ENCODE peak calls at places on chromosomes 4 and X, in four cellular contexts. One of them, this sample, is unnamed.

GRCh38 chr4:111510535-111510934 is 634.7 kb upstream of the FAM241A start:
- DNase-seq in pancreas: no peak
- DNase-seq in heart left ventricle: no peak
- DNase-seq in choroid plexus epithelial cell: no peak
- DNase-seq in this sample: no peak

GRCh38 chr4:16026155-16026761 is 57.6 kb downstream of the PROM1 start:
- DNase-seq in choroid plexus epithelial cell: peak
- DNase-seq in heart left ventricle: no peak
- DNase-seq in pancreas: no peak
- DNase-seq in this sample: no peak

GRCh38 chrX:20019672-20020365 is 29.0 kb upstream of the BCLAF3 start:
- DNase-seq in heart left ventricle: peak
- DNase-seq in choroid plexus epithelial cell: no peak
- DNase-seq in pancreas: no peak
- DNase-seq in this sample: no peak

GRCh38 chr4:95506264-95506663 is 42.5 kb downstream of the UNC5C start:
- DNase-seq in choroid plexus epithelial cell: peak
- DNase-seq in pancreas: no peak
- DNase-seq in heart left ventricle: no peak
- DNase-seq in this sample: no peak

GRCh38 chrX:39473812-39474211 is 623.9 kb downstream of the BCOR start:
- DNase-seq in choroid plexus epithelial cell: no peak
- DNase-seq in pancreas: no peak
- DNase-seq in heart left ventricle: peak
- DNase-seq in this sample: no peak

GRCh38 chr4:124862261-124862660 is 149.7 kb upstream of the ANKRD50 start:
- DNase-seq in pancreas: no peak
- DNase-seq in choroid plexus epithelial cell: no peak
- DNase-seq in heart left ventricle: no peak
- DNase-seq in this sample: no peak

GRCh38 chr4:85717366-85717765 is 242.4 kb downstream of the ARHGAP24 start:
- DNase-seq in choroid plexus epithelial cell: no peak
- DNase-seq in pancreas: no peak
- DNase-seq in heart left ventricle: no peak
- DNase-seq in this sample: no peak

GRCh38 chr4:145346081-145346480 is 135.6 kb upstream of the SMAD1 start:
- DNase-seq in heart left ventricle: no peak
- DNase-seq in choroid plexus epithelial cell: no peak
- DNase-seq in pancreas: no peak
- DNase-seq in this sample: no peak

GRCh38 chr4:78560296-78560963 is 8.9 kb downstream of the ANXA3 start:
- DNase-seq in choroid plexus epithelial cell: peak
- DNase-seq in pancreas: no peak
- DNase-seq in heart left ventricle: no peak
- DNase-seq in this sample: no peak

GRCh38 chr4:71204056-71204455 is 134.8 kb upstream of the SLC4A4 start:
- DNase-seq in heart left ventricle: no peak
- DNase-seq in choroid plexus epithelial cell: no peak
- DNase-seq in pancreas: no peak
- DNase-seq in this sample: no peak

GRCh38 chrX:112148397-112148796 is 65.8 kb upstream of the TRPC5 start:
- DNase-seq in choroid plexus epithelial cell: no peak
- DNase-seq in pancreas: no peak
- DNase-seq in heart left ventricle: no peak
- DNase-seq in this sample: no peak

GRCh38 chrX:106999002-106999975 is 723 bp downstream of the MORC4 start:
- DNase-seq in choroid plexus epithelial cell: peak
- DNase-seq in pancreas: peak
- DNase-seq in heart left ventricle: peak
- DNase-seq in this sample: peak

GRCh38 chrX:12308420-12308819 is 170.1 kb downstream of the FRMPD4 start:
- DNase-seq in heart left ventricle: no peak
- DNase-seq in choroid plexus epithelial cell: no peak
- DNase-seq in pancreas: no peak
- DNase-seq in this sample: no peak

GRCh38 chr4:89486042-89486441 is 178.4 kb upstream of the GPRIN3 start:
- DNase-seq in choroid plexus epithelial cell: peak
- DNase-seq in heart left ventricle: no peak
- DNase-seq in pancreas: no peak
- DNase-seq in this sample: no peak

GRCh38 chrX:40176256-40176978 is 78.7 kb upstream of the BCOR start:
- DNase-seq in choroid plexus epithelial cell: peak
- DNase-seq in pancreas: peak
- DNase-seq in heart left ventricle: peak
- DNase-seq in this sample: peak

GRCh38 chr4:56768772-56769171 is 52.7 kb downstream of the SPINK2 start:
- DNase-seq in heart left ventricle: no peak
- DNase-seq in pancreas: no peak
- DNase-seq in choroid plexus epithelial cell: no peak
- DNase-seq in this sample: no peak

GRCh38 chr4:167930171-167930570 is 162.2 kb upstream of the ANXA10 start:
- DNase-seq in heart left ventricle: no peak
- DNase-seq in choroid plexus epithelial cell: no peak
- DNase-seq in pancreas: no peak
- DNase-seq in this sample: no peak

GRCh38 chr4:90181644-90182043 is 54.5 kb downstream of the CCSER1 start:
- DNase-seq in choroid plexus epithelial cell: no peak
- DNase-seq in pancreas: no peak
- DNase-seq in heart left ventricle: no peak
- DNase-seq in this sample: no peak

GRCh38 chrX:118524344-118524743 is 28.7 kb downstream of the DOCK11 start:
- DNase-seq in choroid plexus epithelial cell: no peak
- DNase-seq in heart left ventricle: no peak
- DNase-seq in pancreas: no peak
- DNase-seq in this sample: no peak

GRCh38 chr4:147407261-147408045 is 73.4 kb upstream of the EDNRA start:
- DNase-seq in choroid plexus epithelial cell: peak
- DNase-seq in pancreas: no peak
- DNase-seq in heart left ventricle: peak
- DNase-seq in this sample: no peak

GRCh38 chr4:52876063-52876462 is 13.9 kb downstream of the RASL11B start:
- DNase-seq in choroid plexus epithelial cell: no peak
- DNase-seq in pancreas: no peak
- DNase-seq in heart left ventricle: no peak
- DNase-seq in this sample: no peak

GRCh38 chr4:147754037-147754445 is 22.2 kb downstream of the ARHGAP10 start:
- DNase-seq in heart left ventricle: no peak
- DNase-seq in choroid plexus epithelial cell: peak
- DNase-seq in pancreas: no peak
- DNase-seq in this sample: no peak

GRCh38 chr4:23945521-23946017 is 55.7 kb upstream of the PPARGC1A start:
- DNase-seq in heart left ventricle: peak
- DNase-seq in choroid plexus epithelial cell: peak
- DNase-seq in pancreas: no peak
- DNase-seq in this sample: no peak

GRCh38 chrX:119647552-119648420 is 41.6 kb upstream of the NKRF start:
- DNase-seq in choroid plexus epithelial cell: no peak
- DNase-seq in pancreas: no peak
- DNase-seq in heart left ventricle: no peak
- DNase-seq in this sample: no peak

GRCh38 chrX:6898371-6898770 is 249.1 kb upstream of the STS start:
- DNase-seq in pancreas: no peak
- DNase-seq in choroid plexus epithelial cell: no peak
- DNase-seq in heart left ventricle: no peak
- DNase-seq in this sample: no peak

GRCh38 chrX:40008841-40009461 is 88.8 kb downstream of the BCOR start:
- DNase-seq in choroid plexus epithelial cell: no peak
- DNase-seq in heart left ventricle: peak
- DNase-seq in pancreas: no peak
- DNase-seq in this sample: no peak